ENCODE peak calls at places on chromosome 17, in five cellular contexts. I is ACHN; G is BE2C; D is Peyer's patch; L is stimulated activated CD4-positive, alpha-beta T cell treated with anti-CD3 and anti-CD28 coated beads, TNF-alpha, amount 100 ng/mL, for 4 hours. A is an unnamed sample.

GRCh38 chr17:40545660-40546059 is 19.6 kb downstream of the CCR7 start:
- DNase-seq in G (no peak), D (peak), L (no peak), I (no peak), A (no peak)

GRCh38 chr17:1029912-1030656 is 33.2 kb downstream of the TIMM22 start:
- DNase-seq in L (no peak), D (no peak), I (no peak), G (peak), A (no peak)

GRCh38 chr17:39357978-39358377 is 43.4 kb downstream of the FBXL20 start:
- DNase-seq in I (no peak), D (no peak), L (no peak), G (no peak), A (peak)

GRCh38 chr17:67993153-67993997 is 2.9 kb downstream of the C17orf58 start:
- DNase-seq in D (peak), I (peak), G (peak), L (peak), A (peak)

GRCh38 chr17:66965801-66966528 is 1.5 kb downstream of the CACNG4 start:
- DNase-seq in G (no peak), L (no peak), I (no peak), D (no peak), A (no peak)

GRCh38 chr17:58756246-58757161 is 850 bp downstream of the PPM1E start:
- DNase-seq in L (no peak), I (peak), D (no peak), G (peak), A (no peak)

GRCh38 chr17:78708510-78708973 is 73.5 kb downstream of the CYTH1 start:
- DNase-seq in G (peak), L (no peak), I (peak), D (peak), A (peak)

GRCh38 chr17:40937384-40937819 is at the start of gene KRT23:
- DNase-seq in G (no peak), D (no peak), I (no peak), L (no peak), A (no peak)

GRCh38 chr17:29238133-29238850 is 8.4 kb upstream of the CRYBA1 start:
- DNase-seq in L (no peak), D (no peak), G (no peak), I (no peak), A (no peak)

GRCh38 chr17:3903881-3904286 is 11.0 kb upstream of the CAMKK1 start:
- DNase-seq in I (no peak), D (no peak), G (no peak), L (no peak), A (no peak)

GRCh38 chr17:9123594-9124553 is 102.6 kb downstream of the NTN1 start:
- DNase-seq in I (no peak), D (no peak), L (no peak), G (no peak), A (no peak)

GRCh38 chr17:29115906-29116651 is 64.1 kb downstream of the MYO18A start:
- DNase-seq in I (peak), L (peak), D (no peak), G (peak), A (no peak)

GRCh38 chr17:30207655-30208054 is 27.8 kb downstream of the SLC6A4 start:
- DNase-seq in I (no peak), G (no peak), D (no peak), L (no peak), A (no peak)

GRCh38 chr17:82608816-82609215 is 39.4 kb downstream of the WDR45B start:
- DNase-seq in L (no peak), D (no peak), G (no peak), I (no peak), A (no peak)

GRCh38 chr17:50779747-50780363 is 12.5 kb upstream of the ANKRD40CL start:
- DNase-seq in D (no peak), L (no peak), I (no peak), G (no peak), A (peak)

GRCh38 chr17:45040459-45040858 is 11.0 kb downstream of the DCAKD start:
- DNase-seq in I (no peak), G (no peak), L (no peak), D (no peak), A (no peak)

GRCh38 chr17:64460955-64461354 is 12.0 kb downstream of the MILR1 start:
- DNase-seq in G (no peak), L (no peak), I (no peak), D (no peak), A (no peak)

GRCh38 chr17:60506312-60506711 is 19.7 kb downstream of the APPBP2 start:
- DNase-seq in G (no peak), D (no peak), L (no peak), I (peak), A (no peak)

GRCh38 chr17:31609331-31609730 is 217.9 kb downstream of the RAB11FIP4 start:
- DNase-seq in L (no peak), G (no peak), I (no peak), D (no peak), A (no peak)

GRCh38 chr17:1779571-1780074 is 17.8 kb downstream of the SERPINF1 start:
- DNase-seq in D (peak), G (no peak), L (no peak), I (peak), A (no peak)

GRCh38 chr17:41082565-41083136 is 1.3 kb upstream of the KRTAP4-7 start:
- DNase-seq in L (no peak), I (no peak), D (no peak), G (no peak), A (no peak)

GRCh38 chr17:80827646-80828643 is 163.7 kb upstream of the CHMP6 start:
- DNase-seq in G (no peak), D (no peak), I (no peak), L (no peak), A (no peak)

GRCh38 chr17:9666461-9667050 is 21.2 kb downstream of the USP43 start:
- DNase-seq in L (no peak), I (no peak), G (no peak), D (no peak), A (peak)

GRCh38 chr17:69961488-69962145 is 113.4 kb upstream of the KCNJ16 start:
- DNase-seq in I (no peak), D (no peak), G (no peak), L (no peak), A (no peak)

GRCh38 chr17:9235346-9235745 is 214.0 kb downstream of the NTN1 start:
- DNase-seq in I (no peak), G (no peak), L (no peak), D (no peak), A (no peak)

GRCh38 chr17:45696442-45696841 is 87.7 kb upstream of the CRHR1 start:
- DNase-seq in L (no peak), G (no peak), D (no peak), I (no peak), A (no peak)

GRCh38 chr17:44677136-44677535 is 12.4 kb downstream of the CCDC43 start:
- DNase-seq in L (no peak), D (no peak), I (no peak), G (no peak), A (no peak)

GRCh38 chr17:40843242-40843641 is 20.8 kb upstream of the KRT10 start:
- DNase-seq in G (no peak), L (no peak), D (no peak), I (no peak), A (no peak)

GRCh38 chr17:10034719-10035475 is 129.8 kb upstream of the RCVRN start:
- DNase-seq in I (no peak), L (no peak), G (no peak), D (no peak), A (no peak)

GRCh38 chr17:11276486-11276885 is 35.5 kb downstream of the SHISA6 start:
- DNase-seq in L (no peak), D (no peak), I (no peak), G (no peak), A (no peak)

GRCh38 chr17:50432125-50432762 is 6.2 kb downstream of the ACSF2 start:
- DNase-seq in D (no peak), L (no peak), I (peak), G (no peak), A (no peak)

GRCh38 chr17:74751210-74751529 is 2.7 kb downstream of the NHERF1 start:
- DNase-seq in D (no peak), G (no peak), I (no peak), L (no peak), A (no peak)

GRCh38 chr17:7850970-7851437 is 3.9 kb upstream of the TMEM88 start:
- DNase-seq in I (no peak), G (no peak), L (no peak), D (no peak), A (no peak)

GRCh38 chr17:28335959-28336871 is 654 bp downstream of the TNFAIP1 start:
- DNase-seq in L (no peak), I (peak), G (peak), D (no peak), A (peak)

GRCh38 chr17:47692895-47693666 is 880 bp upstream of the TBKBP1 start:
- DNase-seq in G (no peak), I (no peak), L (no peak), D (no peak), A (no peak)

GRCh38 chr17:19457830-19458271 is 46.8 kb downstream of the RNF112 start:
- DNase-seq in L (no peak), I (no peak), D (no peak), G (no peak), A (no peak)

GRCh38 chr17:42111901-42112551 is 488 bp downstream of the DHX58 start:
- DNase-seq in D (no peak), G (no peak), I (peak), L (peak), A (peak)

GRCh38 chr17:36641877-36642845 is 40.8 kb downstream of the MRM1 start:
- DNase-seq in I (no peak), L (no peak), G (peak), D (no peak), A (peak)

GRCh38 chr17:39617100-39617445 is 9.4 kb upstream of the NEUROD2 start:
- DNase-seq in I (no peak), L (no peak), G (no peak), D (no peak), A (no peak)